ENCODE peak calls at places on chromosome 7, in six cellular contexts. V is left ventricle myocardium inferior; I is IMR-90; N is NT2/D1; H is CD8-positive, alpha-beta memory T cell; G is tibial nerve. L is an unnamed sample.

GRCh38 chr7:157309990-157310668 is 26.7 kb upstream of the DNAJB6 start:
- DNase-seq in G (no peak), V (no peak), H (no peak), N (peak; percentile 95), I (peak; percentile 96), L (no peak)

GRCh38 chr7:74206589-74207120 is 3.2 kb upstream of the LAT2 start:
- DNase-seq in V (peak; percentile 88), G (peak; percentile 90), I (peak; percentile 57), H (peak; percentile 81), N (no peak), L (peak; percentile 92)

GRCh38 chr7:47500103-47500563 is 81.8 kb downstream of the TNS3 start:
- DNase-seq in N (no peak), V (no peak), G (no peak), H (no peak), I (no peak), L (peak; percentile 76)

GRCh38 chr7:108004220-108005142 is 1.5 kb upstream of the LAMB1 start:
- DNase-seq in G (peak; percentile 35), I (peak; percentile 70), N (no peak), H (no peak), V (no peak), L (peak; percentile 59)

GRCh38 chr7:106515321-106515720 is 145.6 kb downstream of the CCDC71L start:
- DNase-seq in N (no peak), I (no peak), V (no peak), H (no peak), G (no peak), L (no peak)

GRCh38 chr7:112744818-112745217 is 45.4 kb downstream of the TMEM168 start:
- DNase-seq in H (no peak), N (no peak), V (no peak), I (no peak), G (no peak), L (no peak)

GRCh38 chr7:44259547-44260457 is 59.0 kb downstream of the YKT6 start:
- DNase-seq in H (no peak), I (peak; percentile 96), G (peak; percentile 68), N (no peak), V (peak; percentile 57), L (peak; percentile 38)

GRCh38 chr7:6533893-6534804 is 17.1 kb downstream of the GRID2IP start:
- DNase-seq in N (no peak), I (no peak), G (no peak), V (no peak), H (no peak), L (no peak)

GRCh38 chr7:99928994-99929729 is at the start of gene GJC3:
- DNase-seq in N (no peak), V (peak; percentile 62), I (peak; percentile 52), G (peak; percentile 23), H (peak; percentile 57), L (peak; percentile 38)

GRCh38 chr7:129502708-129503685 is 666 bp downstream of the SMKR1 start:
- DNase-seq in I (no peak), N (no peak), G (no peak), V (no peak), H (peak; percentile 59), L (no peak)

GRCh38 chr7:106070201-106070551 is 41.9 kb downstream of the SYPL1 start:
- DNase-seq in N (no peak), H (no peak), V (no peak), G (no peak), I (no peak), L (no peak)

GRCh38 chr7:32293833-32294232 is 196.3 kb downstream of the LSM5 start:
- DNase-seq in G (no peak), H (no peak), I (no peak), N (no peak), V (no peak), L (no peak)

GRCh38 chr7:84245831-84246230 is 51.2 kb upstream of the SEMA3A start:
- DNase-seq in N (peak; percentile 40), V (no peak), I (no peak), H (no peak), G (no peak), L (peak; percentile 64)

GRCh38 chr7:128076831-128077271 is 45.6 kb upstream of the LRRC4 start:
- DNase-seq in G (peak; percentile 29), I (no peak), H (no peak), N (no peak), V (peak; percentile 60), L (peak; percentile 86)

GRCh38 chr7:91249506-91250233 is 14.6 kb upstream of the FZD1 start:
- DNase-seq in I (peak; percentile 76), N (no peak), H (no peak), G (no peak), V (no peak), L (no peak)

GRCh38 chr7:5549096-5549896 is 125.7 kb upstream of the TNRC18 start:
- DNase-seq in N (no peak), H (no peak), G (no peak), I (peak; percentile 75), V (peak; percentile 34), L (peak; percentile 87)

GRCh38 chr7:150738092-150739044 is 1.1 kb downstream of the GIMAP5 start:
- DNase-seq in G (no peak), V (no peak), I (no peak), N (no peak), H (no peak), L (no peak)

GRCh38 chr7:28435152-28435551 is 22.8 kb downstream of the CREB5 start:
- DNase-seq in I (no peak), V (no peak), N (no peak), G (no peak), H (no peak), L (no peak)

GRCh38 chr7:73909051-73909941 is 48.3 kb downstream of the TMEM270 start:
- DNase-seq in H (no peak), I (no peak), G (no peak), V (no peak), N (no peak), L (no peak)

GRCh38 chr7:964401-965231 is 10.1 kb upstream of the ADAP1 start:
- DNase-seq in V (peak; percentile 52), N (no peak), H (peak; percentile 38), I (peak; percentile 25), G (peak; percentile 27), L (no peak)

GRCh38 chr7:5625938-5626337 is 155.5 kb downstream of the RNF216 start:
- DNase-seq in V (no peak), N (no peak), I (peak; percentile 94), H (no peak), G (no peak), L (no peak)

DNA sequence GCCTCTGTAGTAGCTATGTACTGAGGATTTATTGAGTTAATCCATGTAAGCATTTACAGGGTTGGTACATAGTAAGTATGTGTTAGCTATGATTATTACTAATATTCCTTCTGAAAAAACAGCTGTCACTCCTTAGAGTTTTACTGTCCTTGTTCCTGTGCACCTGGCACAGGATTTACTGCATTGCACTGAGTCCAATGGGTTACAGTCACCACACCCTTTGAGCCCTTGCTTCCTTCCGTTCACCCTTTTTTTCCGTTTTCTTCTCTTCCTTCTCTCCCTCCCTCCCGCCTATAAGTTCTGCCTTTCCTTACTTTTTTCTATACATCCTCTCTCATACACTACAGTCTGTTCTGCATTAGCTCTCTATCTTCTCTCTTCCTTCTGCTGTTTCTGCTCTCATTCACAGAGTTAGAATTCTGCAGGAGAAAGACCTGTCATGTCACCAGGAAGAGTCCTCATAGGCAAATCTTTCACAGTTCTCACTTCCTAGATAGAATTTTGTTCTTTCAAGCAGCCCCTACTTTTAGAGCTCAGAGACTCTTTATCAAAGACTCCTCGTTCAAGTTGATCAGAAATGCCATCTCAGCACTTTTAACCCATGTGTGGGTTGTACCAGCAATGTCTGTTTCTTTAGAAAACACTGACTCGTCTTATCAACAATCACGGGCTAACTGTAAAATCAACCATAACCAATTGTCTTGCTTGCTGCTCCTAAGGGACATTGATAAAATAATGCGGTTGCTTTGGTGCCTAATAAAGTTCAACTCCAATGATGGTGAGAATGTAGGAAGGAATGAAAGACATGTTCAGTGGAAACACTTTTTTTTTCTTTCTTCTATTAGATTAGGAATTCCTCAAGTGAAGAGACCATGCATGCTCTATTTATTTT is 12.7 kb upstream of the CDK6 start:
- DNase-seq in I (no peak), G (no peak), N (no peak), H (no peak), V (no peak), L (peak; percentile 50)
- H3K4me1 ChIP-seq in I (no peaks in the 10 kb centered on the region), G (no peaks in the 10 kb centered on the region), N (no peaks in the 10 kb centered on the region), H (no peaks in the 10 kb centered on the region), V (no peaks in the 10 kb centered on the region), L (no peaks in the 10 kb centered on the region)

DNA sequence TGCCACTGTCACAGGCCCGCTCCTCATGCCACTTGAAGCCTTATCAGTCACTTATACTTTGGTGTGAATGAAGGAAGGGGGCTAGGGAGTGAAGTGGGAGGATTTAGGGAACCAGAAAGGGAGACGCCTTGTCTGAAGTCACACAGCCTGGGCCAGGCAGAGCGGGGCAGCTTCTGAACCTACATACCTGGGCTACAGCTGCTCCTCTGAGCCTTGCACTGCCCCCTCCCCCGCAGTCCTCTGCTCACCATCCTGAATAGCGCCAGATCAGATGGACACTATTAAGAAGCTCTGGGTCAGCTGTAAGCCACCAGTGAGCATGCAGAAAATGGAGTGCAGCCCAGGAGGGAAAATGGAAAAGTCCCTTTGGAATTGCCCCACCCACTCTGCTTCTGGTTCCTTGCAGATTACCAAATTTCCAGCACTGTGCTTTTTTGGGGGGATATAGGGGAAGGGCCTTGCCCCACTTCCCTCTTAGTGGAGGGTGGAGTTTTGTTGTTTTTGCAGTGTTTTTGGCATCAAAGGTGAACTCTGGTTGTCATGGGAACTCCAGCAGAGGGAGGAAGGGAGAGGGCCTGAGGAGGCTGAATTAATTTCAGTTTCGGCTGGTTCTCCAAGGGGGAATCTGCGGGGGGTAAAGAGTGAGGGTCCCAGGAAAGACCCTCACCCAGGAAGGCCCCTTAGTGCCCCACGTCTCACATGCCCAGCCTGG is 34.9 kb upstream of the ADCYAP1R1 start:
- DNase-seq in H (no peak), G (no peak), N (no peak), V (no peak), I (no peak), L (no peak)
- H3K4me1 ChIP-seq in H (no peaks in the 10 kb centered on the region), G (no peaks in the 10 kb centered on the region), N (peaks cover 10% of the 10 kb centered on the region), V (peaks cover 9% of the 10 kb centered on the region), I (no peaks in the 10 kb centered on the region), L (no peaks in the 10 kb centered on the region)

DNA sequence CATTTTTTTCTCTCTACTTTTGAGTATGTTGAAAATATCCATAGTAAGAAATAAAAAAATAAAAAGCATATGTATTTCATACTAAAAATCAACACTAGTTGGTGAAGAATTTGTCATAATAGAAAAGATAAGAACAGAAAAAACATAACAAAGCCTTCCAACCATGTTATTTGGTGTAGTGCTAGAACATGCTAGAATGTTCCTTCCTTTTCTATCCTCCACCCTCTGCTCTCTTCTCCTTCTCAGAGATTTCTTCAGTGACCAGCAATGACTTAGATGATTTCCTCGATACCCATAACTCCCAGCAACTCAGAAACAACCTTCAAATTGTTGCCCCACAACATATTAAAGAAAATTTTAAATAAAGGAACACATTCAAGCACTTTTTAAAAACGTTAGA is 2.6 kb downstream of the ZC3HAV1 start:
- DNase-seq in V (no peak), G (no peak), H (no peak), I (no peak), N (no peak), L (no peak)
- H3K4me1 ChIP-seq in V (peaks cover 70% of the 10 kb centered on the region), G (peaks cover 3% of the 10 kb centered on the region), H (peaks cover 27% of the 10 kb centered on the region), I (peaks cover 2% of the 10 kb centered on the region), N (no peaks in the 10 kb centered on the region), L (no peaks in the 10 kb centered on the region)

DNA sequence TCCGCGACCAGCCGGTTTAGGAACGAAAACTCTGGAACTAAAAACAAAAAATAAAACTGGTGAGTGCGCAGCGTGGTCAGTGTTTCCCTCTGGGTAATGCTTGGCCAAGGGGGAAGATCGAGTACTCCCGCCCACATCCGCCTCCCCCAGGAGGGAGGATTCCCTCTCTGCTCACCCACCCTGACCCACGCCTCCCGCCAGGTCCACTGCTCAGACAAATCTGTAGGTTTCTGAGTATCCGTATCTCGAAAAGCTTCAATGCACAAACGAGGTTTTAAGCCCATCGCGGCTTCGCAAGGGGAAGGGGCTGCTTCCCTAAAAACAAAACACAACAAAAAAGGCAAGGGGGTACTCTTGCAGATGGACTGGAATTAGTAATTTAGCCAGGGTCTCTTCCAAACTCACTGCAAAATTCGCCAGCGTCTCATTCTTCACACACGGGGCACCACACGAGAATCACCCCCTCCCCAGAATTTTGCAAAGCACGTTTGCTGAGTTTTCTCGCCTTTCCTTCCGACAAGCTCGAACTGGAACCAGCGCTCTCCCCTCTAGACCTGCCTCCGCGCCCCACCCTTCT is 75.2 kb downstream of the INSIG1 start:
- DNase-seq in I (no peak), G (no peak), H (no peak), V (no peak), N (no peak), L (no peak)
- H3K4me1 ChIP-seq in I (peaks cover 2% of the 10 kb centered on the region), G (peaks cover 33% of the 10 kb centered on the region), H (peaks cover 10% of the 10 kb centered on the region), V (peaks cover 49% of the 10 kb centered on the region), N (peaks cover 3% of the 10 kb centered on the region), L (peaks cover 21% of the 10 kb centered on the region)

L was measured in colonic mucosa.